ENCODE peak calls at places on chromosome 14, in eight cellular contexts. V is heart left ventricle, D is HCT116, K is upper lobe of left lung, F is IMR-90, X is stomach, P is uterus, L is prostate gland. U is an unnamed sample.
A peak's percentile ranks its signal among the peaks of the same experiment; 100 is the strongest.

GRCh38 chr14:72451081-72451972 is 442.6 kb downstream of the DPF3 start:
- DNase-seq in V (no peak), D (no peak), K (no peak), F (no peak), X (no peak), P (no peak), L (no peak), U (peak; percentile 62)

GRCh38 chr14:69079188-69079742 is 73.7 kb downstream of the DCAF5 start:
- DNase-seq in V (no peak), D (no peak), K (no peak), F (peak; percentile 88), X (no peak), P (no peak), L (no peak), U (no peak)

GRCh38 chr14:100651999-100652508 is 64.8 kb upstream of the BEGAIN start:
- DNase-seq in V (no peak), D (no peak), K (no peak), F (peak; percentile 66), X (no peak), P (no peak), L (no peak), U (no peak)

GRCh38 chr14:69999246-69999645 is 120.0 kb downstream of the SMOC1 start:
- DNase-seq in V (no peak), D (no peak), K (no peak), F (peak; percentile 100), X (peak; percentile 77), P (no peak), L (no peak), U (no peak)

GRCh38 chr14:71521736-71522135 is 410.5 kb upstream of the RGS6 start:
- DNase-seq in V (no peak), D (no peak), K (no peak), F (no peak), X (no peak), P (no peak), L (no peak), U (no peak)

GRCh38 chr14:50088731-50089130 is 27.6 kb downstream of the VCPKMT start:
- DNase-seq in V (no peak), D (no peak), K (no peak), F (no peak), X (no peak), P (no peak), L (no peak), U (no peak)

GRCh38 chr14:100246809-100247428 is 8.0 kb downstream of the YY1 start:
- DNase-seq in V (no peak), D (peak; percentile 48), K (no peak), F (peak; percentile 47), X (no peak), P (no peak), L (no peak), U (no peak)

GRCh38 chr14:101508196-101508947 is 52.9 kb upstream of the DIO3 start:
- DNase-seq in V (no peak), D (no peak), K (peak; percentile 10), F (no peak), X (no peak), P (peak; percentile 10), L (no peak), U (peak; percentile 15)

GRCh38 chr14:100734031-100734990 is 7.6 kb downstream of the DLK1 start:
- DNase-seq in V (peak; percentile 18), D (no peak), K (no peak), F (no peak), X (no peak), P (no peak), L (no peak), U (no peak)

GRCh38 chr14:99136047-99136400 is 136.0 kb downstream of the BCL11B start:
- DNase-seq in V (no peak), D (no peak), K (no peak), F (no peak), X (peak; percentile 17), P (no peak), L (no peak), U (no peak)

GRCh38 chr14:105436402-105436801 is 16.8 kb downstream of the MTA1 start:
- DNase-seq in V (no peak), D (no peak), K (no peak), F (no peak), X (no peak), P (no peak), L (no peak), U (no peak)

GRCh38 chr14:105439710-105440553 is 20.3 kb downstream of the MTA1 start:
- DNase-seq in V (no peak), D (no peak), K (no peak), F (no peak), X (no peak), P (no peak), L (no peak), U (no peak)

GRCh38 chr14:105437723-105438500 is 18.3 kb downstream of the MTA1 start:
- DNase-seq in V (no peak), D (no peak), K (no peak), F (no peak), X (no peak), P (no peak), L (no peak), U (no peak)

GRCh38 chr14:105439179-105439578 is 19.6 kb downstream of the MTA1 start:
- DNase-seq in V (no peak), D (no peak), K (no peak), F (no peak), X (no peak), P (no peak), L (no peak), U (no peak)

GRCh38 chr14:105436891-105437722 is 17.5 kb downstream of the MTA1 start:
- DNase-seq in V (no peak), D (no peak), K (no peak), F (no peak), X (no peak), P (no peak), L (no peak), U (no peak)
- TF ChIP-seq POLR2A in V (no peak), D (no peak), K (no peak), F (no peak), X (no peak), P (no peak), L (no peak), U (no peak)

GRCh38 chr14:60097974-60098373 is 6.3 kb downstream of the PCNX4 start:
- DNase-seq in V (no peak), D (no peak), K (no peak), F (no peak), X (no peak), P (no peak), L (no peak), U (no peak)

GRCh38 chr14:60093088-60093487 is 1.4 kb downstream of the PCNX4 start:
- DNase-seq in V (no peak), D (no peak), K (no peak), F (no peak), X (no peak), P (no peak), L (no peak), U (no peak)

GRCh38 chr14:60093606-60094005 is 1.9 kb downstream of the PCNX4 start:
- DNase-seq in V (no peak), D (no peak), K (no peak), F (peak; percentile 18), X (no peak), P (no peak), L (no peak), U (no peak)

GRCh38 chr14:60094306-60094897 is 2.7 kb downstream of the PCNX4 start:
- DNase-seq in V (no peak), D (no peak), K (no peak), F (peak; percentile 70), X (no peak), P (no peak), L (no peak), U (no peak)

GRCh38 chr14:60095781-60096450 is 4.2 kb downstream of the PCNX4 start:
- DNase-seq in V (no peak), D (no peak), K (no peak), F (peak; percentile 93), X (no peak), P (no peak), L (no peak), U (no peak)
- H3K4me3 ChIP-seq in V (no peak overlapping the region), D (no peak overlapping the region), K (no peak overlapping the region), F (no peak overlapping the region), X (no peak overlapping the region), P (no peak overlapping the region), L (no peak overlapping the region), U (no peak overlapping the region)

DNA sequence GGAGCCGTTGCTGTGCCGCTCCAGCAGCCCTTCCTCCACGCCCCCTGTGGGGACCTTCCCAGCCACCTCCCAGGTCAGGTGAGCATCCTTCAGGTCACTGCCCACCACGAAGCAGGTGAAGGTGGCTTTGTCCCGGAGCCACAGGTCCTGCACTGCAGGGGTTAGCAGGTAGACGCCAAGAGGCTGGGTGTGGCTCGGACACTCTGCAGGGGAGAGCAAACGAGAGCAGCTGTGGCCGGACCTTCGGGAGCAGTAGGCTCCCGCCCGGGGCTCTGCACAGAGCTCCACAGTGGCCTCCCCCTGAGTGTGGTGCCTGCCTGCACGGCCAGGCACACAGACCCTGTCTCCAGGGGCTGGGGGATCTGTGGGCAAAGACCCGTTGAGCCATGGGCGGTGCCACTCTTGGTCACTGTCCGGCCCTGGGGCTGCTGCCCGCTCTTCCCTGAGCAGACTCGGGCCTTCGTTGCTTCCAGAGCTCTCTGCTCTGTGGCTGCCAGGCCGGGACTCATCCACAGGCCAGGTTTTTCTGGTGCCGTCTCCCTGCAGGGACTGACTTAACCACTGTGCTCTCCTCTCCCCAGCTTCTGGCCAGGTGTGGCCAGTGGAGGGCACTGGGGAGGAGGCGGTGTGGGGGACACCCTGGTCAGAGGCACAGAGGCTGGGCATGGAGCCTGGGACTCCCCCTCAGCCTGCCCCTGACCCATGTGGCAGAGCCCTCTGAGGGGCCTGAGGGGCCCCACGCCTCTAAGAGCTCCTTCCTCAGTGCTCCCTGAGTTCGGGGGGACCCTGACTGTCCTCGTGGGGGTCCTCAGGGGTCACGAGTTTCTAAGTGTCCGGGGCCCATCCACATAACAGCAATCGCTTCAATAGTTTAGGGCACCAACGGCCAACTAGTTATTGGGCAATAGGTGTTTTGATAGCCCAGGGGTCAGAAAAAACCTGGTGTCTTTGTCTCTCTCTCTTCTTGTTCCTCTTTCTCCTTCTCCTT is 314.9 kb downstream of the TMEM121 start:
- DNase-seq in V (no peak), D (no peak), K (peak; percentile 20), F (no peak), X (no peak), P (no peak), L (no peak), U (no peak)
- H3K9me3 ChIP-seq in V (no peaks in the 10 kb centered on the region), D (no peaks in the 10 kb centered on the region), K (no peaks in the 10 kb centered on the region), F (peaks cover 77% of the 10 kb centered on the region), X (no peaks in the 10 kb centered on the region), P (no peaks in the 10 kb centered on the region), L (no peaks in the 10 kb centered on the region), U (no peaks in the 10 kb centered on the region)

DNA sequence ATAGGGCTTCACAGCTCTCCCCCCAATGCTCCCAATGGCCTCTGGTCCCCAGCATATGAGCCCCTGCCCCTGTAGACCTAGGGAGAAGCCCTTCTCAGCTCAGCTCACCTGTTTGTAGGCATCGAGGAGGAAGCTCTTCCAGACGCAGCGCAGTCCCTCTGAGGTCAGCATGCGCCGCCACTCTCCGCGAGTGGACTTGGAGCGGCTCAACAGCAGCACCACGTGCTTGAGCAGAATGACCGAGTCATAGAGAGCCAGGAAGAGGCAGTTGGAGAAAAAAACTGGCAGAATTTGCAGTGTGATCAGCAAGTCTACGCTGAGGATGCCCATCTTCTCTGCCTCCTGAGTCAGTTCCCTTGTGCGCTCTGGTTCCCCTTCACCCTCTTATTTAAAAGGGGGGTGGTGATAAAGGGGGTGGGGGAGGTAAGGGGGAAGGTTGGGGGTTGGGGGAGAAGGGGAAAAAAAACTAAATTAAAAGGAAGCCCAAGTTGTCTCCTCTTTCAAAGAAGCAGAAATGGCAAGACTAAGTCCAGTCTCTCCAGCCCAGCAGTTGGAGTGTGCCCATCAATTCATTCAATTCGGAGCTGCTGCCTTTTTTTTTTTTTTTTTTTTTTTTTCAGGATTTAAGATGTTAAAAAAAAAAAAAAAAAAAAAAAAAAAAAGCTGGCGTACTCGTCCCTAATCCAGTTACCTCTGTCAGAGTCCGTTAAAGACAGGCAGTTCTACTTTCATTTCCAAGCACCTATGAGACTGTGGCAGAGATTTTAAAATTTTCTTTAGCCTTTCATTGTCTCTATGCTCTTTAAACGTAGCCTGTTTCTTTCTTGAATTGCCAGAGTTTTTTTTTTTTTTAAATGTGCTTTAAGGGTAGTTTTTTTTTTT is at the start of gene DIO2:
- DNase-seq in V (peak; percentile 54), D (no peak), K (peak; percentile 33), F (peak; percentile 31), X (no peak), P (no peak), L (no peak), U (no peak)
- TF ChIP-seq POLR2A in V (no peak), D (no peak), K (no peak), F (no peak), X (no peak), P (no peak), L (no peak), U (no peak)

U was measured in Peyer's patch.